ENCODE peak calls at places on chromosomes 13 and 19, in four cellular contexts. H is WTC11, I is foreskin keratinocyte, O is nephron progenitor cell. F is an unnamed sample.

GRCh38 chr13:75365724-75366173 is 116.2 kb downstream of the TBC1D4 start:
- DNase-seq in I (peak; percentile 92), H (no peak), O (no peak), F (peak; percentile 69)

GRCh38 chr19:36849701-36850645 is 703 bp upstream of the ZNF345 start:
- DNase-seq in H (peak; percentile 91), O (peak; percentile 87), I (peak; percentile 82), F (peak; percentile 88)

GRCh38 chr13:99104396-99104795 is 96.3 kb upstream of the UBAC2 start:
- DNase-seq in O (no peak), H (no peak), I (no peak), F (no peak)

GRCh38 chr13:110287031-110287828 is 19.7 kb downstream of the COL4A1 start:
- DNase-seq in H (no peak), I (peak; percentile 78), O (no peak), F (no peak)

GRCh38 chr19:10006335-10006708 is 4.0 kb downstream of the COL5A3 start:
- DNase-seq in I (no peak), H (no peak), O (no peak), F (no peak)

GRCh38 chr19:45968626-45969025 is 5.0 kb downstream of the NOVA2 start:
- DNase-seq in O (no peak), I (peak; percentile 42), H (no peak), F (no peak)

GRCh38 chr13:41952749-41953148 is 8.2 kb downstream of the VWA8 start:
- DNase-seq in I (no peak), O (no peak), H (no peak), F (no peak)

GRCh38 chr13:102970542-102970941 is 95.7 kb downstream of the SLC10A2 start:
- DNase-seq in O (no peak), I (no peak), H (no peak), F (peak; percentile 59)

GRCh38 chr19:18060472-18060871 is 26.3 kb downstream of the IL12RB1 start:
- DNase-seq in H (no peak), I (no peak), O (no peak), F (no peak)

GRCh38 chr19:46716013-46716671 is 772 bp downstream of the PRKD2 start:
- DNase-seq in I (no peak), O (peak; percentile 72), H (peak; percentile 63), F (no peak)

GRCh38 chr13:25064396-25064795 is 31.5 kb upstream of the PABPC3 start:
- DNase-seq in I (no peak), H (no peak), O (no peak), F (no peak)

GRCh38 chr13:63048648-63049047 is 1633.0 kb upstream of the PCDH20 start:
- DNase-seq in I (no peak), O (no peak), H (no peak), F (no peak)
- TF ChIP-seq CTCF in I (no peak), O (no peak), H (no peak), F (no peak)

GRCh38 chr19:22882797-22883196 is 50.7 kb downstream of the ZNF723 start:
- DNase-seq in O (no peak), I (peak; percentile 11), H (no peak), F (no peak)
- TF ChIP-seq CTCF in O (no peak), I (peak; percentile 45), H (no peak), F (peak; percentile 45)

GRCh38 chr13:92175330-92175729 is 776.9 kb downstream of the GPC5 start:
- DNase-seq in H (peak; percentile 17), O (peak; percentile 16), I (no peak), F (peak; percentile 33)
- TF ChIP-seq CTCF in H (no peak), O (peak; percentile 35), I (peak; percentile 44), F (peak; percentile 32)

GRCh38 chr19:3320354-3320670 is 46.1 kb upstream of the NFIC start:
- DNase-seq in O (no peak), I (no peak), H (no peak), F (no peak)

GRCh38 chr19:3321696-3322095 is 44.7 kb upstream of the NFIC start:
- DNase-seq in O (no peak), I (no peak), H (no peak), F (no peak)

GRCh38 chr19:3322199-3322978 is 44.0 kb upstream of the NFIC start:
- DNase-seq in I (no peak), H (no peak), O (no peak), F (no peak)

GRCh38 chr19:3320853-3321252 is 45.5 kb upstream of the NFIC start:
- DNase-seq in O (no peak), H (no peak), I (no peak), F (no peak)

GRCh38 chr19:3319643-3320353 is 46.6 kb upstream of the NFIC start:
- DNase-seq in O (no peak), H (no peak), I (no peak), F (no peak)
- TF ChIP-seq CTCF in O (no peak), H (no peak), I (no peak), F (no peak)

GRCh38 chr19:51341066-51341465 is 873 bp downstream of the VSIG10L start:
- DNase-seq in I (no peak), H (no peak), O (no peak), F (no peak)

GRCh38 chr19:51345076-51345620 is 3.2 kb upstream of the VSIG10L start:
- DNase-seq in I (no peak), H (no peak), O (no peak), F (no peak)

GRCh38 chr19:51341976-51342580 is at the start of gene VSIG10L:
- DNase-seq in O (no peak), H (no peak), I (no peak), F (no peak)

GRCh38 chr19:51339687-51340656 is 2.0 kb downstream of the VSIG10L start:
- DNase-seq in H (peak; percentile 100), O (peak; percentile 99), I (peak; percentile 77), F (peak; percentile 100)

DNA sequence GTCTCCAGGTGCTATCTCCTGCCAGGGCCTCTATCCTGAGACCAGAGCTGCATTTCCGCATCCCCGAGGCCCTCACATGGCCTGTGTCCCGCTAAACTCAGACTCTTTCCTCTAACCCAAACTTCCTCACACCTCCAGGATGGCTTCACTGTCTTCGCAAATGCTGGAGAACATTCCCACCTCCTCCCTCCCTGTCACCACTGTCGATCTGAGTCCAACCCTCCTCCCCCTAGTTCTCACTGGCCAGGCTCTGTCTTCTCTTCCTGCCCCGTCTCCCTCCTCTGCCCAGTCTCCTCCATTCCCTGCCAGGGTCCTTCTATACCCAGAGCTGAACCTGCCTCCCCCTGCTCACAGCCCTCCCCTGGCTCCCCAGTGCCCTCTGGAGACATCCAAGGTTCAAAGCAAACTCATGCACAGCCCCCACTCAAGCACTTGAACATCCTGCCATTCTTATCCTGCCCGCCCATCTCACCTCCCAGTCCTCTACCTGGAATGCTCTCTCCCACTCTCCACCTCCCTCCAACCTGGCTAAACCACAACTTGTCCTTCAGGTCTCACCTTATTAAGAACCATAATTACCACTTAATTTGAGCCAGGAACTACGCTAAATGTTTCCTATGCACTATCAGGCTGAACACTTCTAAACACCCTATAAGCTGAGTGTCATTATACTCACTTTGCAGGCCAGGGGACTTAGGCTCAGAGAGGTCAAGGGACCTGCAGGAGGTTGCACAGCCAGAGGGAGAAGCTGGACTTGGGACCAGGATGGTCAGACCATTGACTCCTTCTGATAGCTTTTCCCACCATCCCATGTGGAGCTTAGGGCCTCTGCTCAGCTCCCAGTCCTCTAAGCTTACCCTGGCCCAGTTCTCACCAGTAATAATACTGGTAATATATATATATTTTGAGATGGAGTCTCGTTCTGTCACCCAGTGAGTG is 961 bp upstream of the VSIG10L start:
- DNase-seq in O (no peak), I (no peak), H (no peak), F (no peak)
- TF ChIP-seq CTCF in O (no peak), I (no peak), H (no peak), F (no peak)